ENCODE peak calls at places on chromosomes 6 and 20, in four cellular contexts. M, A, C and D are unnamed samples.

GRCh38 chr20:32333988-32334885 is 23.9 kb upstream of the ASXL1 start:
- DNase-seq in M (no peak), A (peak; percentile 82), C (peak; percentile 54), D (peak; percentile 80)

GRCh38 chr6:40320441-40320840 is 266.7 kb downstream of the LRFN2 start:
- DNase-seq in M (no peak), A (no peak), C (no peak), D (no peak)

GRCh38 chr6:153625089-153625488 is 414.0 kb upstream of the OPRM1 start:
- DNase-seq in M (peak; percentile 24), A (no peak), C (no peak), D (no peak)

GRCh38 chr20:18717062-18717461 is 96.5 kb upstream of the SCP2D1 start:
- DNase-seq in M (no peak), A (no peak), C (no peak), D (no peak)

GRCh38 chr6:68326762-68327161 is 308.3 kb upstream of the ADGRB3 start:
- DNase-seq in M (no peak), A (no peak), C (no peak), D (no peak)

GRCh38 chr20:8964944-8965562 is 103.8 kb upstream of the PLCB4 start:
- DNase-seq in M (no peak), A (no peak), C (no peak), D (no peak)

GRCh38 chr6:111534366-111534765 is 51.3 kb upstream of the REV3L start:
- DNase-seq in M (no peak), A (no peak), C (no peak), D (no peak)

GRCh38 chr20:35144694-35145093 is 2.4 kb downstream of the EDEM2 start:
- DNase-seq in M (no peak), A (no peak), C (no peak), D (no peak)

GRCh38 chr20:1569417-1569861 is 11.9 kb upstream of the SIRPD start:
- DNase-seq in M (no peak), A (no peak), C (no peak), D (no peak)

GRCh38 chr6:3239110-3239830 is 11.8 kb upstream of the TUBB2B start:
- DNase-seq in M (peak; percentile 57), A (no peak), C (no peak), D (no peak)

GRCh38 chr20:17809714-17810631 is 110.2 kb downstream of the BANF2 start:
- DNase-seq in M (no peak), A (no peak), C (no peak), D (no peak)

GRCh38 chr20:17992224-17992637 is 23.4 kb downstream of the MGME1 start:
- DNase-seq in M (no peak), A (peak; percentile 72), C (peak; percentile 40), D (peak; percentile 65)

GRCh38 chr20:17651761-17652388 is 30.2 kb downstream of the RRBP1 start:
- DNase-seq in M (no peak), A (no peak), C (no peak), D (no peak)